ENCODE peak calls at places on chromosomes 16 and 17, in nine cellular contexts. One of them, this sample, is unnamed.

GRCh38 chr16:57316390-57317017 is 32.0 kb upstream of the PLLP start:
- DNase-seq in dorsolateral prefrontal cortex: no peak
- DNase-seq in H9: no peak
- DNase-seq in retinal pigment epithelial cell: no peak
- DNase-seq in RWPE1: peak; percentile 61
- DNase-seq in WTC11: no peak
- DNase-seq in CD8-positive, alpha-beta T cell: no peak
- DNase-seq in AG10803: peak; percentile 91
- DNase-seq in H1: no peak
- DNase-seq in this sample: peak; percentile 18

GRCh38 chr17:77496401-77496801 is 355.6 kb downstream of the SEC14L1 start:
- DNase-seq in dorsolateral prefrontal cortex: no peak
- DNase-seq in H9: no peak
- DNase-seq in retinal pigment epithelial cell: no peak
- DNase-seq in RWPE1: no peak
- DNase-seq in WTC11: no peak
- DNase-seq in CD8-positive, alpha-beta T cell: no peak
- DNase-seq in AG10803: no peak
- DNase-seq in H1: no peak
- DNase-seq in this sample: no peak

GRCh38 chr17:49822829-49823228 is 25.0 kb downstream of the TAC4 start:
- DNase-seq in dorsolateral prefrontal cortex: no peak
- DNase-seq in H9: no peak
- DNase-seq in retinal pigment epithelial cell: no peak
- DNase-seq in RWPE1: no peak
- DNase-seq in WTC11: no peak
- DNase-seq in CD8-positive, alpha-beta T cell: no peak
- DNase-seq in AG10803: peak; percentile 91
- DNase-seq in H1: no peak
- DNase-seq in this sample: no peak

GRCh38 chr16:54928016-54928356 is 2.7 kb upstream of the IRX5 start:
- DNase-seq in dorsolateral prefrontal cortex: no peak
- DNase-seq in H9: no peak
- DNase-seq in retinal pigment epithelial cell: no peak
- DNase-seq in RWPE1: no peak
- DNase-seq in WTC11: no peak
- DNase-seq in CD8-positive, alpha-beta T cell: no peak
- DNase-seq in AG10803: no peak
- DNase-seq in H1: no peak
- DNase-seq in this sample: no peak

GRCh38 chr16:83363521-83363920 is 444.3 kb upstream of the HSBP1 start:
- DNase-seq in dorsolateral prefrontal cortex: peak; percentile 60
- DNase-seq in H9: no peak
- DNase-seq in retinal pigment epithelial cell: no peak
- DNase-seq in RWPE1: no peak
- DNase-seq in WTC11: no peak
- DNase-seq in CD8-positive, alpha-beta T cell: no peak
- DNase-seq in AG10803: peak; percentile 13
- DNase-seq in H1: no peak
- DNase-seq in this sample: no peak

GRCh38 chr17:29622337-29623282 is at the start of gene CORO6:
- DNase-seq in dorsolateral prefrontal cortex: peak; percentile 74
- DNase-seq in H9: peak; percentile 92
- DNase-seq in retinal pigment epithelial cell: no peak
- DNase-seq in RWPE1: peak; percentile 49
- DNase-seq in WTC11: peak; percentile 86
- DNase-seq in CD8-positive, alpha-beta T cell: peak; percentile 69
- DNase-seq in AG10803: peak; percentile 38
- DNase-seq in H1: no peak
- DNase-seq in this sample: peak; percentile 79

GRCh38 chr17:81858967-81859905 is 1.1 kb downstream of the P4HB start:
- DNase-seq in dorsolateral prefrontal cortex: no peak
- DNase-seq in H9: no peak
- DNase-seq in retinal pigment epithelial cell: no peak
- DNase-seq in RWPE1: no peak
- DNase-seq in WTC11: no peak
- DNase-seq in CD8-positive, alpha-beta T cell: no peak
- DNase-seq in AG10803: peak; percentile 17
- DNase-seq in H1: no peak
- DNase-seq in this sample: no peak

GRCh38 chr17:57138956-57139576 is 54.0 kb downstream of the AKAP1 start:
- DNase-seq in dorsolateral prefrontal cortex: no peak
- DNase-seq in H9: no peak
- DNase-seq in retinal pigment epithelial cell: no peak
- DNase-seq in RWPE1: no peak
- DNase-seq in WTC11: no peak
- DNase-seq in CD8-positive, alpha-beta T cell: no peak
- DNase-seq in AG10803: no peak
- DNase-seq in H1: no peak
- DNase-seq in this sample: no peak

GRCh38 chr16:14399397-14400284 is 230.4 kb downstream of the PARN start:
- DNase-seq in dorsolateral prefrontal cortex: peak; percentile 63
- DNase-seq in H9: no peak
- DNase-seq in retinal pigment epithelial cell: no peak
- DNase-seq in RWPE1: peak; percentile 53
- DNase-seq in WTC11: no peak
- DNase-seq in CD8-positive, alpha-beta T cell: no peak
- DNase-seq in AG10803: peak; percentile 78
- DNase-seq in H1: no peak
- DNase-seq in this sample: no peak

GRCh38 chr16:30003670-30004423 is 7.0 kb downstream of the DOC2A start:
- DNase-seq in dorsolateral prefrontal cortex: no peak
- DNase-seq in H9: no peak
- DNase-seq in retinal pigment epithelial cell: no peak
- DNase-seq in RWPE1: no peak
- DNase-seq in WTC11: no peak
- DNase-seq in CD8-positive, alpha-beta T cell: no peak
- DNase-seq in AG10803: no peak
- DNase-seq in H1: no peak
- DNase-seq in this sample: no peak

GRCh38 chr16:30002614-30003346 is 6.7 kb downstream of the INO80E start:
- DNase-seq in dorsolateral prefrontal cortex: no peak
- DNase-seq in H9: no peak
- DNase-seq in retinal pigment epithelial cell: no peak
- DNase-seq in RWPE1: no peak
- DNase-seq in WTC11: no peak
- DNase-seq in CD8-positive, alpha-beta T cell: no peak
- DNase-seq in AG10803: no peak
- DNase-seq in H1: no peak
- DNase-seq in this sample: no peak

GRCh38 chr16:29999605-30000004 is 3.6 kb downstream of the INO80E start:
- DNase-seq in dorsolateral prefrontal cortex: no peak
- DNase-seq in H9: no peak
- DNase-seq in retinal pigment epithelial cell: no peak
- DNase-seq in RWPE1: no peak
- DNase-seq in WTC11: no peak
- DNase-seq in CD8-positive, alpha-beta T cell: no peak
- DNase-seq in AG10803: no peak
- DNase-seq in H1: no peak
- DNase-seq in this sample: no peak

GRCh38 chr16:30004424-30004776 is 6.4 kb downstream of the DOC2A start:
- DNase-seq in dorsolateral prefrontal cortex: no peak
- DNase-seq in H9: no peak
- DNase-seq in retinal pigment epithelial cell: no peak
- DNase-seq in RWPE1: no peak
- DNase-seq in WTC11: no peak
- DNase-seq in CD8-positive, alpha-beta T cell: no peak
- DNase-seq in AG10803: no peak
- DNase-seq in H1: no peak
- DNase-seq in this sample: no peak

GRCh38 chr16:30000768-30001631 is 5.0 kb downstream of the INO80E start:
- DNase-seq in dorsolateral prefrontal cortex: no peak
- DNase-seq in H9: peak; percentile 69
- DNase-seq in retinal pigment epithelial cell: no peak
- DNase-seq in RWPE1: no peak
- DNase-seq in WTC11: peak; percentile 77
- DNase-seq in CD8-positive, alpha-beta T cell: no peak
- DNase-seq in AG10803: no peak
- DNase-seq in H1: no peak
- DNase-seq in this sample: no peak
- TF ChIP-seq CTCF in dorsolateral prefrontal cortex: no peak
- TF ChIP-seq CTCF in H9: peak; percentile 62
- TF ChIP-seq CTCF in retinal pigment epithelial cell: peak; percentile 25
- TF ChIP-seq CTCF in RWPE1: no peak
- TF ChIP-seq CTCF in WTC11: peak; percentile 33
- TF ChIP-seq CTCF in CD8-positive, alpha-beta T cell: no peak
- TF ChIP-seq CTCF in AG10803: no peak
- TF ChIP-seq CTCF in H1: peak; percentile 55
- TF ChIP-seq CTCF in this sample: no peak

GRCh38 chr17:75013077-75013391 is 564 bp downstream of the MRPL58 start:
- DNase-seq in dorsolateral prefrontal cortex: no peak
- DNase-seq in H9: no peak
- DNase-seq in retinal pigment epithelial cell: no peak
- DNase-seq in RWPE1: no peak
- DNase-seq in WTC11: no peak
- DNase-seq in CD8-positive, alpha-beta T cell: no peak
- DNase-seq in AG10803: no peak
- DNase-seq in H1: no peak
- DNase-seq in this sample: no peak

GRCh38 chr17:75011788-75012319 is 616 bp upstream of the MRPL58 start:
- DNase-seq in dorsolateral prefrontal cortex: peak; percentile 63
- DNase-seq in H9: no peak
- DNase-seq in retinal pigment epithelial cell: no peak
- DNase-seq in RWPE1: no peak
- DNase-seq in WTC11: no peak
- DNase-seq in CD8-positive, alpha-beta T cell: no peak
- DNase-seq in AG10803: peak; percentile 78
- DNase-seq in H1: no peak
- DNase-seq in this sample: no peak

GRCh38 chr17:75009139-75009724 is 3.2 kb upstream of the MRPL58 start:
- DNase-seq in dorsolateral prefrontal cortex: no peak
- DNase-seq in H9: no peak
- DNase-seq in retinal pigment epithelial cell: no peak
- DNase-seq in RWPE1: no peak
- DNase-seq in WTC11: no peak
- DNase-seq in CD8-positive, alpha-beta T cell: no peak
- DNase-seq in AG10803: no peak
- DNase-seq in H1: no peak
- DNase-seq in this sample: no peak

GRCh38 chr17:75012320-75013076 is at the start of gene MRPL58:
- DNase-seq in dorsolateral prefrontal cortex: peak; percentile 89
- DNase-seq in H9: peak; percentile 97
- DNase-seq in retinal pigment epithelial cell: no peak
- DNase-seq in RWPE1: peak; percentile 85
- DNase-seq in WTC11: peak; percentile 94
- DNase-seq in CD8-positive, alpha-beta T cell: peak; percentile 79
- DNase-seq in AG10803: peak; percentile 82
- DNase-seq in H1: peak; percentile 80
- DNase-seq in this sample: peak; percentile 90

DNA sequence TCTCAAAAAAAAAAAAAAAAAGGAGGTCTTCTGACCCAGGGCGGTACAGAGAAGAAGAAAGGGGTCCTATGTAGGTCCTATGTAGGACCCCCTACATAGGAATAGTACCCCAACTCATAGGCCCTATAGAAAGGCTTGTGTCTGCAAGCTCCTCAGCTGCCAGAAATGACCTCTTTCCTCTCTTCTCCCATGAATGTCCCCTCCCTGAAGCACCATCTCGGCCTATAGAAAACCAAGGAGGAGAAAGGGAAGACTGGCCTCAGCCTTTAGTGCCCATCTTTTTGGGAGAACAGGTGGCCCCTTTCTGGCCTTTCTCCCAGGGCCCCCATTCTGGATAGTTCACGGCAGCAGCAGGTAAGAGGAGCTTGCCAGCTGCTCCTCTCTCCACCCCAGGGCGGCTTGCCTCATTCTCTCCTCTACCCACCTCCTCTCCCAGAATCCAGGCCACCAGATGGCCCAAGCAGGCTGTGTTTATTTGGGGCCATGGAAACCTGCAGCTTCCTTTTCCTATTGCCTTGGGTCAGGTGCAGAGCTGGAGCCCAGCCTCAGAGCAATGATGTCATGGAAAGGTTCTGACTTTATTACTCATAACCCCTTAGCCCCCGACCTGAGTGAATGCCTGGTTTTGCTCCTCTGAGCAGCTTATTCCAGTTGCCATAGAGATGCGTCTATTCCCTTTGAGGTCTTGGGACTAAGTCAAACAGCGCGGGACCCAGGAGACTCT is 1.6 kb upstream of the MRPL58 start:
- DNase-seq in dorsolateral prefrontal cortex: peak; percentile 64
- DNase-seq in H9: peak; percentile 75
- DNase-seq in retinal pigment epithelial cell: peak; percentile 86
- DNase-seq in RWPE1: peak; percentile 44
- DNase-seq in WTC11: peak; percentile 34
- DNase-seq in CD8-positive, alpha-beta T cell: no peak
- DNase-seq in AG10803: no peak
- DNase-seq in H1: no peak
- DNase-seq in this sample: no peak
- TF ChIP-seq CTCF in dorsolateral prefrontal cortex: no peak
- TF ChIP-seq CTCF in H9: no peak
- TF ChIP-seq CTCF in retinal pigment epithelial cell: no peak
- TF ChIP-seq CTCF in RWPE1: no peak
- TF ChIP-seq CTCF in WTC11: no peak
- TF ChIP-seq CTCF in CD8-positive, alpha-beta T cell: no peak
- TF ChIP-seq CTCF in AG10803: no peak
- TF ChIP-seq CTCF in H1: no peak
- TF ChIP-seq CTCF in this sample: no peak

DNA sequence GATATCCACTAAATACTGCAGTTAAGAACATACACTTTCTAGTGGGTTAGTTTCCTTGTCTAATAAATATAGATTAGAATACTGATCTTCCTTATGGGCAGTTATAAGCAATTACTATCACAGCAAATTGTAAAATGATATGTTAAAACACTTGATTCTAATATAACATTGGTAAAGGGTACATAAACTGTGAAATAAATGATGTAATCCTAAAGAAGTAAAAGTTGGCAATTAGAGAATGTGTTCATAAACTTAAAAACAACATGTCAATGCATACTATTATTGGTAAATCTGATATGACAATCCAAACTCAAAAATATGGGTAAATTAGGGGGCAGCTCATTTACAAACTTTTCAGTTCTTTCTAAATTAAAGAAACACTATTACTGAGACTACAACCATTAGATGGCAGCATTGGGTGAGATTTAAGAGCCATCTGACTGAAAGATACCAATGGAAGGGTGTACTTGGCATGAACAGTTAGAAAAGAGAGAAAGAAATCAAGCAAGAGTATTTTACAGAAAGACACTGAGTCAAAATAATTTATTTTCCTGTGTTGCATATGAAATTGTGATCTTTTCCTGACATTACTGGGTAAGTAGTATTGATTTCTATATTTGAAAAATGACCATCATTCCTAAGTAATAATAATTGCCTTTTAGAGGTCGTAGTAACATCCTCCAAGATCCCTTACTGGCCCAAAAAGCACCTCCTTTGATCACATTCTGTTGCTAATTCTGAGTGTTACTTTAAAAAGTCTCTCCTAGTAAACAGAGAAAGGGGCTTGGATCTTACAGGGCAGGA is 119.6 kb downstream of the SPAG9 start:
- DNase-seq in dorsolateral prefrontal cortex: no peak
- DNase-seq in H9: no peak
- DNase-seq in retinal pigment epithelial cell: peak; percentile 28
- DNase-seq in RWPE1: peak; percentile 54
- DNase-seq in WTC11: no peak
- DNase-seq in CD8-positive, alpha-beta T cell: no peak
- DNase-seq in AG10803: peak; percentile 77
- DNase-seq in H1: no peak
- DNase-seq in this sample: no peak
- TF ChIP-seq CTCF in dorsolateral prefrontal cortex: peak; percentile 63
- TF ChIP-seq CTCF in H9: peak; percentile 78
- TF ChIP-seq CTCF in retinal pigment epithelial cell: peak; percentile 46
- TF ChIP-seq CTCF in RWPE1: peak; percentile 67
- TF ChIP-seq CTCF in WTC11: no peak
- TF ChIP-seq CTCF in CD8-positive, alpha-beta T cell: peak; percentile 76
- TF ChIP-seq CTCF in AG10803: peak; percentile 69
- TF ChIP-seq CTCF in H1: peak; percentile 39
- TF ChIP-seq CTCF in this sample: peak; percentile 79

GRCh38 chr16:28823719-28824547 is 1.1 kb downstream of the ATXN2L start:
- DNase-seq in dorsolateral prefrontal cortex: peak; percentile 98
- DNase-seq in H9: peak; percentile 98
- DNase-seq in retinal pigment epithelial cell: peak; percentile 93
- DNase-seq in RWPE1: peak; percentile 96
- DNase-seq in WTC11: peak; percentile 98
- DNase-seq in CD8-positive, alpha-beta T cell: peak; percentile 95
- DNase-seq in AG10803: peak; percentile 98
- DNase-seq in H1: peak; percentile 92
- DNase-seq in this sample: peak; percentile 98
- TF ChIP-seq CTCF in dorsolateral prefrontal cortex: no peak
- TF ChIP-seq CTCF in H9: no peak
- TF ChIP-seq CTCF in retinal pigment epithelial cell: no peak
- TF ChIP-seq CTCF in RWPE1: peak; percentile 10
- TF ChIP-seq CTCF in WTC11: no peak
- TF ChIP-seq CTCF in CD8-positive, alpha-beta T cell: peak; percentile 21
- TF ChIP-seq CTCF in AG10803: peak; percentile 24
- TF ChIP-seq CTCF in H1: peak; percentile 2
- TF ChIP-seq CTCF in this sample: peak; percentile 40

This sample was measured in type B pancreatic cell.